ENCODE peak calls at places on chromosomes 16 and 17, in ten cellular contexts. One of them, this sample, is unnamed.

GRCh38 chr17:31115168-31115567 is 20.4 kb downstream of the NF1 start:
- DNase-seq in CD4-positive, CD25-positive, alpha-beta regulatory T cell: no peak
- DNase-seq in activated T-cell treated with anti-CD3 and anti-CD28 coated beads, Interleukin-2, amount 50 U/mL, for 4 hours: no peak
- DNase-seq in stimulated activated CD8-positive, alpha-beta memory T cell treated with anti-CD3 and anti-CD28 coated beads, Interleukin-4, amount 100 ng/mL, for 4 hours: no peak
- DNase-seq in CD4-positive, alpha-beta T cell: no peak
- DNase-seq in NCI-H1092: no peak
- DNase-seq in tibial nerve: no peak
- DNase-seq in activated CD8-positive, alpha-beta memory T cell treated with anti-CD3 and anti-CD28 coated beads, Interleukin-2, amount 50 U/mL, for 4 hours: no peak
- DNase-seq in skeletal muscle cell: no peak
- DNase-seq in lung: no peak
- DNase-seq in this sample: no peak

GRCh38 chr16:30893082-30893743 is 664 bp downstream of the BCL7C start:
- DNase-seq in CD4-positive, CD25-positive, alpha-beta regulatory T cell: no peak
- DNase-seq in activated T-cell treated with anti-CD3 and anti-CD28 coated beads, Interleukin-2, amount 50 U/mL, for 4 hours: no peak
- DNase-seq in stimulated activated CD8-positive, alpha-beta memory T cell treated with anti-CD3 and anti-CD28 coated beads, Interleukin-4, amount 100 ng/mL, for 4 hours: no peak
- DNase-seq in CD4-positive, alpha-beta T cell: no peak
- DNase-seq in NCI-H1092: no peak
- DNase-seq in tibial nerve: no peak
- DNase-seq in activated CD8-positive, alpha-beta memory T cell treated with anti-CD3 and anti-CD28 coated beads, Interleukin-2, amount 50 U/mL, for 4 hours: no peak
- DNase-seq in skeletal muscle cell: no peak
- DNase-seq in lung: no peak
- DNase-seq in this sample: no peak

GRCh38 chr17:74307984-74308773 is 17.8 kb upstream of the KIF19 start:
- DNase-seq in CD4-positive, CD25-positive, alpha-beta regulatory T cell: no peak
- DNase-seq in activated T-cell treated with anti-CD3 and anti-CD28 coated beads, Interleukin-2, amount 50 U/mL, for 4 hours: no peak
- DNase-seq in stimulated activated CD8-positive, alpha-beta memory T cell treated with anti-CD3 and anti-CD28 coated beads, Interleukin-4, amount 100 ng/mL, for 4 hours: no peak
- DNase-seq in CD4-positive, alpha-beta T cell: no peak
- DNase-seq in NCI-H1092: no peak
- DNase-seq in tibial nerve: no peak
- DNase-seq in activated CD8-positive, alpha-beta memory T cell treated with anti-CD3 and anti-CD28 coated beads, Interleukin-2, amount 50 U/mL, for 4 hours: no peak
- DNase-seq in skeletal muscle cell: no peak
- DNase-seq in lung: no peak
- DNase-seq in this sample: no peak

GRCh38 chr17:2058521-2059124 is 3.7 kb downstream of the HIC1 start:
- DNase-seq in CD4-positive, CD25-positive, alpha-beta regulatory T cell: peak; percentile 44
- DNase-seq in activated T-cell treated with anti-CD3 and anti-CD28 coated beads, Interleukin-2, amount 50 U/mL, for 4 hours: peak; percentile 63
- DNase-seq in stimulated activated CD8-positive, alpha-beta memory T cell treated with anti-CD3 and anti-CD28 coated beads, Interleukin-4, amount 100 ng/mL, for 4 hours: no peak
- DNase-seq in CD4-positive, alpha-beta T cell: peak; percentile 47
- DNase-seq in NCI-H1092: no peak
- DNase-seq in tibial nerve: peak; percentile 69
- DNase-seq in activated CD8-positive, alpha-beta memory T cell treated with anti-CD3 and anti-CD28 coated beads, Interleukin-2, amount 50 U/mL, for 4 hours: peak; percentile 66
- DNase-seq in skeletal muscle cell: no peak
- DNase-seq in lung: peak; percentile 79
- DNase-seq in this sample: peak; percentile 48

GRCh38 chr17:50604470-50604869 is 30.2 kb upstream of the ABCC3 start:
- DNase-seq in CD4-positive, CD25-positive, alpha-beta regulatory T cell: no peak
- DNase-seq in activated T-cell treated with anti-CD3 and anti-CD28 coated beads, Interleukin-2, amount 50 U/mL, for 4 hours: no peak
- DNase-seq in stimulated activated CD8-positive, alpha-beta memory T cell treated with anti-CD3 and anti-CD28 coated beads, Interleukin-4, amount 100 ng/mL, for 4 hours: no peak
- DNase-seq in CD4-positive, alpha-beta T cell: no peak
- DNase-seq in NCI-H1092: peak; percentile 93
- DNase-seq in tibial nerve: no peak
- DNase-seq in activated CD8-positive, alpha-beta memory T cell treated with anti-CD3 and anti-CD28 coated beads, Interleukin-2, amount 50 U/mL, for 4 hours: no peak
- DNase-seq in skeletal muscle cell: peak; percentile 45
- DNase-seq in lung: no peak
- DNase-seq in this sample: no peak

GRCh38 chr16:28478511-28479180 is 6.5 kb upstream of the NPIPB7 start:
- DNase-seq in CD4-positive, CD25-positive, alpha-beta regulatory T cell: no peak
- DNase-seq in activated T-cell treated with anti-CD3 and anti-CD28 coated beads, Interleukin-2, amount 50 U/mL, for 4 hours: no peak
- DNase-seq in stimulated activated CD8-positive, alpha-beta memory T cell treated with anti-CD3 and anti-CD28 coated beads, Interleukin-4, amount 100 ng/mL, for 4 hours: no peak
- DNase-seq in CD4-positive, alpha-beta T cell: no peak
- DNase-seq in NCI-H1092: no peak
- DNase-seq in tibial nerve: no peak
- DNase-seq in activated CD8-positive, alpha-beta memory T cell treated with anti-CD3 and anti-CD28 coated beads, Interleukin-2, amount 50 U/mL, for 4 hours: no peak
- DNase-seq in skeletal muscle cell: no peak
- DNase-seq in lung: no peak
- DNase-seq in this sample: no peak

GRCh38 chr16:56625140-56625942 is at the start of gene MT1E:
- DNase-seq in CD4-positive, CD25-positive, alpha-beta regulatory T cell: peak; percentile 38
- DNase-seq in activated T-cell treated with anti-CD3 and anti-CD28 coated beads, Interleukin-2, amount 50 U/mL, for 4 hours: no peak
- DNase-seq in stimulated activated CD8-positive, alpha-beta memory T cell treated with anti-CD3 and anti-CD28 coated beads, Interleukin-4, amount 100 ng/mL, for 4 hours: no peak
- DNase-seq in CD4-positive, alpha-beta T cell: no peak
- DNase-seq in NCI-H1092: no peak
- DNase-seq in tibial nerve: peak; percentile 42
- DNase-seq in activated CD8-positive, alpha-beta memory T cell treated with anti-CD3 and anti-CD28 coated beads, Interleukin-2, amount 50 U/mL, for 4 hours: no peak
- DNase-seq in skeletal muscle cell: peak; percentile 49
- DNase-seq in lung: peak; percentile 77
- DNase-seq in this sample: peak; percentile 83

GRCh38 chr16:62213763-62214162 is 177.5 kb upstream of the CDH8 start:
- DNase-seq in CD4-positive, CD25-positive, alpha-beta regulatory T cell: no peak
- DNase-seq in activated T-cell treated with anti-CD3 and anti-CD28 coated beads, Interleukin-2, amount 50 U/mL, for 4 hours: no peak
- DNase-seq in stimulated activated CD8-positive, alpha-beta memory T cell treated with anti-CD3 and anti-CD28 coated beads, Interleukin-4, amount 100 ng/mL, for 4 hours: no peak
- DNase-seq in CD4-positive, alpha-beta T cell: no peak
- DNase-seq in NCI-H1092: no peak
- DNase-seq in tibial nerve: no peak
- DNase-seq in activated CD8-positive, alpha-beta memory T cell treated with anti-CD3 and anti-CD28 coated beads, Interleukin-2, amount 50 U/mL, for 4 hours: no peak
- DNase-seq in skeletal muscle cell: no peak
- DNase-seq in lung: no peak
- DNase-seq in this sample: no peak

GRCh38 chr16:55102077-55102476 is 171.4 kb downstream of the IRX5 start:
- DNase-seq in CD4-positive, CD25-positive, alpha-beta regulatory T cell: no peak
- DNase-seq in activated T-cell treated with anti-CD3 and anti-CD28 coated beads, Interleukin-2, amount 50 U/mL, for 4 hours: no peak
- DNase-seq in stimulated activated CD8-positive, alpha-beta memory T cell treated with anti-CD3 and anti-CD28 coated beads, Interleukin-4, amount 100 ng/mL, for 4 hours: no peak
- DNase-seq in CD4-positive, alpha-beta T cell: no peak
- DNase-seq in NCI-H1092: no peak
- DNase-seq in tibial nerve: no peak
- DNase-seq in activated CD8-positive, alpha-beta memory T cell treated with anti-CD3 and anti-CD28 coated beads, Interleukin-2, amount 50 U/mL, for 4 hours: no peak
- DNase-seq in skeletal muscle cell: no peak
- DNase-seq in lung: no peak
- DNase-seq in this sample: no peak

GRCh38 chr17:66943484-66943883 is 21.0 kb upstream of the CACNG4 start:
- DNase-seq in CD4-positive, CD25-positive, alpha-beta regulatory T cell: no peak
- DNase-seq in activated T-cell treated with anti-CD3 and anti-CD28 coated beads, Interleukin-2, amount 50 U/mL, for 4 hours: no peak
- DNase-seq in stimulated activated CD8-positive, alpha-beta memory T cell treated with anti-CD3 and anti-CD28 coated beads, Interleukin-4, amount 100 ng/mL, for 4 hours: no peak
- DNase-seq in CD4-positive, alpha-beta T cell: no peak
- DNase-seq in NCI-H1092: no peak
- DNase-seq in tibial nerve: no peak
- DNase-seq in activated CD8-positive, alpha-beta memory T cell treated with anti-CD3 and anti-CD28 coated beads, Interleukin-2, amount 50 U/mL, for 4 hours: no peak
- DNase-seq in skeletal muscle cell: no peak
- DNase-seq in lung: no peak
- DNase-seq in this sample: no peak

GRCh38 chr16:46830417-46830901 is 521 bp downstream of the C16orf87 start:
- DNase-seq in CD4-positive, CD25-positive, alpha-beta regulatory T cell: no peak
- DNase-seq in activated T-cell treated with anti-CD3 and anti-CD28 coated beads, Interleukin-2, amount 50 U/mL, for 4 hours: peak; percentile 17
- DNase-seq in stimulated activated CD8-positive, alpha-beta memory T cell treated with anti-CD3 and anti-CD28 coated beads, Interleukin-4, amount 100 ng/mL, for 4 hours: peak; percentile 1
- DNase-seq in CD4-positive, alpha-beta T cell: peak; percentile 8
- DNase-seq in NCI-H1092: no peak
- DNase-seq in tibial nerve: no peak
- DNase-seq in activated CD8-positive, alpha-beta memory T cell treated with anti-CD3 and anti-CD28 coated beads, Interleukin-2, amount 50 U/mL, for 4 hours: peak; percentile 43
- DNase-seq in skeletal muscle cell: no peak
- DNase-seq in lung: no peak
- DNase-seq in this sample: peak; percentile 24

GRCh38 chr17:7374353-7374752 is 6.5 kb upstream of the TNK1 start:
- DNase-seq in CD4-positive, CD25-positive, alpha-beta regulatory T cell: no peak
- DNase-seq in activated T-cell treated with anti-CD3 and anti-CD28 coated beads, Interleukin-2, amount 50 U/mL, for 4 hours: no peak
- DNase-seq in stimulated activated CD8-positive, alpha-beta memory T cell treated with anti-CD3 and anti-CD28 coated beads, Interleukin-4, amount 100 ng/mL, for 4 hours: no peak
- DNase-seq in CD4-positive, alpha-beta T cell: no peak
- DNase-seq in NCI-H1092: no peak
- DNase-seq in tibial nerve: no peak
- DNase-seq in activated CD8-positive, alpha-beta memory T cell treated with anti-CD3 and anti-CD28 coated beads, Interleukin-2, amount 50 U/mL, for 4 hours: no peak
- DNase-seq in skeletal muscle cell: no peak
- DNase-seq in lung: no peak
- DNase-seq in this sample: no peak

GRCh38 chr16:10878644-10879498 is 1.9 kb downstream of the CIITA start:
- DNase-seq in CD4-positive, CD25-positive, alpha-beta regulatory T cell: no peak
- DNase-seq in activated T-cell treated with anti-CD3 and anti-CD28 coated beads, Interleukin-2, amount 50 U/mL, for 4 hours: no peak
- DNase-seq in stimulated activated CD8-positive, alpha-beta memory T cell treated with anti-CD3 and anti-CD28 coated beads, Interleukin-4, amount 100 ng/mL, for 4 hours: no peak
- DNase-seq in CD4-positive, alpha-beta T cell: no peak
- DNase-seq in NCI-H1092: no peak
- DNase-seq in tibial nerve: peak; percentile 36
- DNase-seq in activated CD8-positive, alpha-beta memory T cell treated with anti-CD3 and anti-CD28 coated beads, Interleukin-2, amount 50 U/mL, for 4 hours: no peak
- DNase-seq in skeletal muscle cell: no peak
- DNase-seq in lung: peak; percentile 78
- DNase-seq in this sample: peak; percentile 38

GRCh38 chr16:57113042-57113453 is 20.7 kb downstream of the CPNE2 start:
- DNase-seq in CD4-positive, CD25-positive, alpha-beta regulatory T cell: no peak
- DNase-seq in activated T-cell treated with anti-CD3 and anti-CD28 coated beads, Interleukin-2, amount 50 U/mL, for 4 hours: no peak
- DNase-seq in stimulated activated CD8-positive, alpha-beta memory T cell treated with anti-CD3 and anti-CD28 coated beads, Interleukin-4, amount 100 ng/mL, for 4 hours: no peak
- DNase-seq in CD4-positive, alpha-beta T cell: no peak
- DNase-seq in NCI-H1092: no peak
- DNase-seq in tibial nerve: no peak
- DNase-seq in activated CD8-positive, alpha-beta memory T cell treated with anti-CD3 and anti-CD28 coated beads, Interleukin-2, amount 50 U/mL, for 4 hours: no peak
- DNase-seq in skeletal muscle cell: no peak
- DNase-seq in lung: no peak
- DNase-seq in this sample: no peak

GRCh38 chr17:79033741-79034501 is 10.0 kb downstream of the C1QTNF1 start:
- DNase-seq in CD4-positive, CD25-positive, alpha-beta regulatory T cell: no peak
- DNase-seq in activated T-cell treated with anti-CD3 and anti-CD28 coated beads, Interleukin-2, amount 50 U/mL, for 4 hours: no peak
- DNase-seq in stimulated activated CD8-positive, alpha-beta memory T cell treated with anti-CD3 and anti-CD28 coated beads, Interleukin-4, amount 100 ng/mL, for 4 hours: no peak
- DNase-seq in CD4-positive, alpha-beta T cell: no peak
- DNase-seq in NCI-H1092: peak; percentile 85
- DNase-seq in tibial nerve: no peak
- DNase-seq in activated CD8-positive, alpha-beta memory T cell treated with anti-CD3 and anti-CD28 coated beads, Interleukin-2, amount 50 U/mL, for 4 hours: no peak
- DNase-seq in skeletal muscle cell: no peak
- DNase-seq in lung: no peak
- DNase-seq in this sample: peak; percentile 41

GRCh38 chr16:85697441-85697840 is 8.7 kb upstream of the GINS2 start:
- DNase-seq in CD4-positive, CD25-positive, alpha-beta regulatory T cell: no peak
- DNase-seq in activated T-cell treated with anti-CD3 and anti-CD28 coated beads, Interleukin-2, amount 50 U/mL, for 4 hours: no peak
- DNase-seq in stimulated activated CD8-positive, alpha-beta memory T cell treated with anti-CD3 and anti-CD28 coated beads, Interleukin-4, amount 100 ng/mL, for 4 hours: no peak
- DNase-seq in CD4-positive, alpha-beta T cell: no peak
- DNase-seq in NCI-H1092: peak; percentile 46
- DNase-seq in tibial nerve: no peak
- DNase-seq in activated CD8-positive, alpha-beta memory T cell treated with anti-CD3 and anti-CD28 coated beads, Interleukin-2, amount 50 U/mL, for 4 hours: no peak
- DNase-seq in skeletal muscle cell: no peak
- DNase-seq in lung: no peak
- DNase-seq in this sample: no peak

GRCh38 chr17:41962768-41963434 is 3.7 kb upstream of the CNP start:
- DNase-seq in CD4-positive, CD25-positive, alpha-beta regulatory T cell: peak; percentile 66
- DNase-seq in activated T-cell treated with anti-CD3 and anti-CD28 coated beads, Interleukin-2, amount 50 U/mL, for 4 hours: peak; percentile 64
- DNase-seq in stimulated activated CD8-positive, alpha-beta memory T cell treated with anti-CD3 and anti-CD28 coated beads, Interleukin-4, amount 100 ng/mL, for 4 hours: peak; percentile 53
- DNase-seq in CD4-positive, alpha-beta T cell: peak; percentile 61
- DNase-seq in NCI-H1092: peak; percentile 48
- DNase-seq in tibial nerve: peak; percentile 82
- DNase-seq in activated CD8-positive, alpha-beta memory T cell treated with anti-CD3 and anti-CD28 coated beads, Interleukin-2, amount 50 U/mL, for 4 hours: peak; percentile 73
- DNase-seq in skeletal muscle cell: peak; percentile 40
- DNase-seq in lung: peak; percentile 71
- DNase-seq in this sample: peak; percentile 64

GRCh38 chr17:67125924-67126323 is 81.6 kb downstream of the CACNG1 start:
- DNase-seq in CD4-positive, CD25-positive, alpha-beta regulatory T cell: no peak
- DNase-seq in activated T-cell treated with anti-CD3 and anti-CD28 coated beads, Interleukin-2, amount 50 U/mL, for 4 hours: no peak
- DNase-seq in stimulated activated CD8-positive, alpha-beta memory T cell treated with anti-CD3 and anti-CD28 coated beads, Interleukin-4, amount 100 ng/mL, for 4 hours: no peak
- DNase-seq in CD4-positive, alpha-beta T cell: no peak
- DNase-seq in NCI-H1092: no peak
- DNase-seq in tibial nerve: no peak
- DNase-seq in activated CD8-positive, alpha-beta memory T cell treated with anti-CD3 and anti-CD28 coated beads, Interleukin-2, amount 50 U/mL, for 4 hours: no peak
- DNase-seq in skeletal muscle cell: no peak
- DNase-seq in lung: no peak
- DNase-seq in this sample: no peak

GRCh38 chr16:28181557-28181914 is 30.2 kb downstream of the XPO6 start:
- DNase-seq in CD4-positive, CD25-positive, alpha-beta regulatory T cell: no peak
- DNase-seq in activated T-cell treated with anti-CD3 and anti-CD28 coated beads, Interleukin-2, amount 50 U/mL, for 4 hours: no peak
- DNase-seq in stimulated activated CD8-positive, alpha-beta memory T cell treated with anti-CD3 and anti-CD28 coated beads, Interleukin-4, amount 100 ng/mL, for 4 hours: no peak
- DNase-seq in CD4-positive, alpha-beta T cell: no peak
- DNase-seq in NCI-H1092: no peak
- DNase-seq in tibial nerve: no peak
- DNase-seq in activated CD8-positive, alpha-beta memory T cell treated with anti-CD3 and anti-CD28 coated beads, Interleukin-2, amount 50 U/mL, for 4 hours: no peak
- DNase-seq in skeletal muscle cell: peak; percentile 75
- DNase-seq in lung: peak; percentile 33
- DNase-seq in this sample: peak; percentile 36

GRCh38 chr17:40910441-40910841 is 25.4 kb upstream of the KRT20 start:
- DNase-seq in CD4-positive, CD25-positive, alpha-beta regulatory T cell: no peak
- DNase-seq in activated T-cell treated with anti-CD3 and anti-CD28 coated beads, Interleukin-2, amount 50 U/mL, for 4 hours: no peak
- DNase-seq in stimulated activated CD8-positive, alpha-beta memory T cell treated with anti-CD3 and anti-CD28 coated beads, Interleukin-4, amount 100 ng/mL, for 4 hours: no peak
- DNase-seq in CD4-positive, alpha-beta T cell: no peak
- DNase-seq in NCI-H1092: no peak
- DNase-seq in tibial nerve: no peak
- DNase-seq in activated CD8-positive, alpha-beta memory T cell treated with anti-CD3 and anti-CD28 coated beads, Interleukin-2, amount 50 U/mL, for 4 hours: no peak
- DNase-seq in skeletal muscle cell: peak; percentile 72
- DNase-seq in lung: no peak
- DNase-seq in this sample: no peak

GRCh38 chr17:34242553-34242952 is 12.5 kb upstream of the CCL2 start:
- DNase-seq in CD4-positive, CD25-positive, alpha-beta regulatory T cell: no peak
- DNase-seq in activated T-cell treated with anti-CD3 and anti-CD28 coated beads, Interleukin-2, amount 50 U/mL, for 4 hours: no peak
- DNase-seq in stimulated activated CD8-positive, alpha-beta memory T cell treated with anti-CD3 and anti-CD28 coated beads, Interleukin-4, amount 100 ng/mL, for 4 hours: no peak
- DNase-seq in CD4-positive, alpha-beta T cell: no peak
- DNase-seq in NCI-H1092: no peak
- DNase-seq in tibial nerve: no peak
- DNase-seq in activated CD8-positive, alpha-beta memory T cell treated with anti-CD3 and anti-CD28 coated beads, Interleukin-2, amount 50 U/mL, for 4 hours: no peak
- DNase-seq in skeletal muscle cell: no peak
- DNase-seq in lung: no peak
- DNase-seq in this sample: no peak

GRCh38 chr17:76700627-76701470 is 9.9 kb downstream of the MXRA7 start:
- DNase-seq in CD4-positive, CD25-positive, alpha-beta regulatory T cell: no peak
- DNase-seq in activated T-cell treated with anti-CD3 and anti-CD28 coated beads, Interleukin-2, amount 50 U/mL, for 4 hours: no peak
- DNase-seq in stimulated activated CD8-positive, alpha-beta memory T cell treated with anti-CD3 and anti-CD28 coated beads, Interleukin-4, amount 100 ng/mL, for 4 hours: no peak
- DNase-seq in CD4-positive, alpha-beta T cell: no peak
- DNase-seq in NCI-H1092: no peak
- DNase-seq in tibial nerve: peak; percentile 54
- DNase-seq in activated CD8-positive, alpha-beta memory T cell treated with anti-CD3 and anti-CD28 coated beads, Interleukin-2, amount 50 U/mL, for 4 hours: no peak
- DNase-seq in skeletal muscle cell: peak; percentile 66
- DNase-seq in lung: no peak
- DNase-seq in this sample: peak; percentile 50

GRCh38 chr17:80781188-80781577 is 210.5 kb upstream of the CHMP6 start:
- DNase-seq in CD4-positive, CD25-positive, alpha-beta regulatory T cell: no peak
- DNase-seq in activated T-cell treated with anti-CD3 and anti-CD28 coated beads, Interleukin-2, amount 50 U/mL, for 4 hours: no peak
- DNase-seq in stimulated activated CD8-positive, alpha-beta memory T cell treated with anti-CD3 and anti-CD28 coated beads, Interleukin-4, amount 100 ng/mL, for 4 hours: no peak
- DNase-seq in CD4-positive, alpha-beta T cell: peak; percentile 21
- DNase-seq in NCI-H1092: no peak
- DNase-seq in tibial nerve: no peak
- DNase-seq in activated CD8-positive, alpha-beta memory T cell treated with anti-CD3 and anti-CD28 coated beads, Interleukin-2, amount 50 U/mL, for 4 hours: no peak
- DNase-seq in skeletal muscle cell: no peak
- DNase-seq in lung: no peak
- DNase-seq in this sample: no peak

GRCh38 chr16:23608194-23608593 is 12.1 kb upstream of the NDUFAB1 start:
- DNase-seq in CD4-positive, CD25-positive, alpha-beta regulatory T cell: no peak
- DNase-seq in activated T-cell treated with anti-CD3 and anti-CD28 coated beads, Interleukin-2, amount 50 U/mL, for 4 hours: no peak
- DNase-seq in stimulated activated CD8-positive, alpha-beta memory T cell treated with anti-CD3 and anti-CD28 coated beads, Interleukin-4, amount 100 ng/mL, for 4 hours: no peak
- DNase-seq in CD4-positive, alpha-beta T cell: no peak
- DNase-seq in NCI-H1092: no peak
- DNase-seq in tibial nerve: no peak
- DNase-seq in activated CD8-positive, alpha-beta memory T cell treated with anti-CD3 and anti-CD28 coated beads, Interleukin-2, amount 50 U/mL, for 4 hours: no peak
- DNase-seq in skeletal muscle cell: peak; percentile 36
- DNase-seq in lung: no peak
- DNase-seq in this sample: no peak

GRCh38 chr17:50728881-50729765 is 9.7 kb downstream of the LUC7L3 start:
- DNase-seq in CD4-positive, CD25-positive, alpha-beta regulatory T cell: no peak
- DNase-seq in activated T-cell treated with anti-CD3 and anti-CD28 coated beads, Interleukin-2, amount 50 U/mL, for 4 hours: no peak
- DNase-seq in stimulated activated CD8-positive, alpha-beta memory T cell treated with anti-CD3 and anti-CD28 coated beads, Interleukin-4, amount 100 ng/mL, for 4 hours: no peak
- DNase-seq in CD4-positive, alpha-beta T cell: no peak
- DNase-seq in NCI-H1092: no peak
- DNase-seq in tibial nerve: no peak
- DNase-seq in activated CD8-positive, alpha-beta memory T cell treated with anti-CD3 and anti-CD28 coated beads, Interleukin-2, amount 50 U/mL, for 4 hours: no peak
- DNase-seq in skeletal muscle cell: no peak
- DNase-seq in lung: no peak
- DNase-seq in this sample: no peak

GRCh38 chr17:38425744-38426143 is 2.5 kb upstream of the ARHGAP23 start:
- DNase-seq in CD4-positive, CD25-positive, alpha-beta regulatory T cell: no peak
- DNase-seq in activated T-cell treated with anti-CD3 and anti-CD28 coated beads, Interleukin-2, amount 50 U/mL, for 4 hours: no peak
- DNase-seq in stimulated activated CD8-positive, alpha-beta memory T cell treated with anti-CD3 and anti-CD28 coated beads, Interleukin-4, amount 100 ng/mL, for 4 hours: no peak
- DNase-seq in CD4-positive, alpha-beta T cell: no peak
- DNase-seq in NCI-H1092: no peak
- DNase-seq in tibial nerve: no peak
- DNase-seq in activated CD8-positive, alpha-beta memory T cell treated with anti-CD3 and anti-CD28 coated beads, Interleukin-2, amount 50 U/mL, for 4 hours: no peak
- DNase-seq in skeletal muscle cell: no peak
- DNase-seq in lung: no peak
- DNase-seq in this sample: no peak

GRCh38 chr17:7213895-7214299 is 5.7 kb downstream of the DLG4 start:
- DNase-seq in CD4-positive, CD25-positive, alpha-beta regulatory T cell: no peak
- DNase-seq in activated T-cell treated with anti-CD3 and anti-CD28 coated beads, Interleukin-2, amount 50 U/mL, for 4 hours: no peak
- DNase-seq in stimulated activated CD8-positive, alpha-beta memory T cell treated with anti-CD3 and anti-CD28 coated beads, Interleukin-4, amount 100 ng/mL, for 4 hours: no peak
- DNase-seq in CD4-positive, alpha-beta T cell: no peak
- DNase-seq in NCI-H1092: peak; percentile 92
- DNase-seq in tibial nerve: peak; percentile 55
- DNase-seq in activated CD8-positive, alpha-beta memory T cell treated with anti-CD3 and anti-CD28 coated beads, Interleukin-2, amount 50 U/mL, for 4 hours: no peak
- DNase-seq in skeletal muscle cell: no peak
- DNase-seq in lung: no peak
- DNase-seq in this sample: no peak

GRCh38 chr17:62792122-62792800 is 15.9 kb downstream of the MARCHF10 start:
- DNase-seq in CD4-positive, CD25-positive, alpha-beta regulatory T cell: no peak
- DNase-seq in activated T-cell treated with anti-CD3 and anti-CD28 coated beads, Interleukin-2, amount 50 U/mL, for 4 hours: no peak
- DNase-seq in stimulated activated CD8-positive, alpha-beta memory T cell treated with anti-CD3 and anti-CD28 coated beads, Interleukin-4, amount 100 ng/mL, for 4 hours: no peak
- DNase-seq in CD4-positive, alpha-beta T cell: no peak
- DNase-seq in NCI-H1092: no peak
- DNase-seq in tibial nerve: no peak
- DNase-seq in activated CD8-positive, alpha-beta memory T cell treated with anti-CD3 and anti-CD28 coated beads, Interleukin-2, amount 50 U/mL, for 4 hours: no peak
- DNase-seq in skeletal muscle cell: peak; percentile 99
- DNase-seq in lung: no peak
- DNase-seq in this sample: no peak